ENCODE peak calls at places on chromosomes 3 and 15, in ten cellular contexts. K is fibroblast of gingiva; Q is ACHN; L is activated T-helper 2 cell treated with anti-CD3 and anti-CD28 coated beads, Interferon-gamma antibody, Interleukin-2, Interleukin-4, amounts not matched to agents 10 μg/mL and 5 μg/mL and 100 μg/mL, durations not matched to agents 14 hours and 24 hours and 36 hours; A is A549; M is ureter; J is activated effector memory CD4-positive, alpha-beta T cell treated with Interleukin-2 at 50 U/mL for 16 hours; G is stimulated activated CD8-positive, alpha-beta memory T cell treated with anti-CD3 and anti-CD28 coated beads, Interleukin-12 subunit alpha, Interleukin-12 subunit beta, amount 100 ng/mL, for 4 hours; B is activated gamma-delta T cell treated with anti-CD3 and anti-CD28 coated beads, Interleukin-2, amount 50 U/mL, for 16 hours; Z is NCI-H748 treated with DMSO at 0.1 percent for 48 hours. S is an unnamed sample.

GRCh38 chr3:184005981-184006507 is 11.6 kb downstream of the ABCC5 start:
- DNase-seq in A (no peak), M (peak; percentile 76), Q (peak; percentile 73), K (no peak), G (no peak), J (no peak), B (no peak), Z (peak; percentile 77), L (no peak), S (no peak)

GRCh38 chr15:85759391-85759790 is 35.3 kb downstream of the KLHL25 start:
- DNase-seq in B (no peak), A (no peak), J (no peak), M (no peak), G (no peak), Q (no peak), L (no peak), Z (no peak), K (no peak), S (no peak)

GRCh38 chr3:133695772-133696171 is 34.0 kb upstream of the TOPBP1 start:
- DNase-seq in G (no peak), Q (no peak), Z (no peak), B (no peak), K (no peak), A (no peak), J (no peak), M (no peak), L (no peak), S (no peak)

GRCh38 chr15:77528968-77529319 is 103.8 kb downstream of the LINGO1 start:
- DNase-seq in J (no peak), M (no peak), B (no peak), K (no peak), Q (no peak), A (no peak), G (no peak), Z (no peak), L (no peak), S (no peak)

GRCh38 chr15:70094690-70095311 is 2.9 kb downstream of the TLE3 start:
- DNase-seq in M (no peak), G (no peak), Z (peak; percentile 31), A (no peak), B (no peak), Q (no peak), L (no peak), K (peak; percentile 31), J (no peak), S (peak; percentile 13)

GRCh38 chr3:49413338-49413734 is 1.1 kb downstream of the TCTA start:
- DNase-seq in B (no peak), A (no peak), G (no peak), J (no peak), M (no peak), L (no peak), Q (no peak), K (no peak), Z (no peak), S (no peak)

GRCh38 chr15:90153658-90154057 is 47.5 kb upstream of the SEMA4B start:
- DNase-seq in A (no peak), J (no peak), B (no peak), L (no peak), G (no peak), K (no peak), Q (no peak), Z (no peak), M (no peak), S (no peak)

GRCh38 chr3:49724586-49724985 is 835 bp upstream of the GMPPB start:
- DNase-seq in G (no peak), Z (no peak), M (no peak), A (no peak), K (no peak), B (no peak), Q (no peak), L (no peak), J (no peak), S (no peak)

GRCh38 chr3:183285828-183286457 is 32.9 kb downstream of the B3GNT5 start:
- DNase-seq in G (peak; percentile 86), Q (peak; percentile 95), M (peak; percentile 94), L (peak; percentile 88), Z (no peak), K (peak; percentile 98), J (peak; percentile 77), A (peak; percentile 93), B (peak; percentile 88), S (peak; percentile 69)

GRCh38 chr3:77329161-77329560 is 289.3 kb downstream of the ROBO2 start:
- DNase-seq in M (no peak), A (no peak), Q (no peak), B (no peak), K (peak; percentile 59), J (no peak), G (no peak), L (no peak), Z (no peak), S (no peak)

S was measured in SJSA1.